ENCODE peak calls at places on chromosomes 2 and 18, in six cellular contexts. One of them, this sample, is unnamed.

GRCh38 chr2:68721482-68722071 is 13.0 kb upstream of the ARHGAP25 start:
- DNase-seq in K562: no peak
- DNase-seq in HCT116: peak; percentile 68
- DNase-seq in SK-N-SH: no peak
- DNase-seq in HepG2: no peak
- DNase-seq in endothelial cell of umbilical vein: no peak
- DNase-seq in this sample: no peak

GRCh38 chr2:108316194-108316880 is 27.6 kb downstream of the SULT1C2 start:
- DNase-seq in K562: no peak
- DNase-seq in HCT116: no peak
- DNase-seq in SK-N-SH: no peak
- DNase-seq in HepG2: no peak
- DNase-seq in endothelial cell of umbilical vein: no peak
- DNase-seq in this sample: peak; percentile 34

GRCh38 chr2:239689985-239690384 is 289.2 kb upstream of the HDAC4 start:
- DNase-seq in K562: no peak
- DNase-seq in HCT116: no peak
- DNase-seq in SK-N-SH: no peak
- DNase-seq in HepG2: no peak
- DNase-seq in endothelial cell of umbilical vein: no peak
- DNase-seq in this sample: peak; percentile 2

GRCh38 chr2:43041167-43041566 is 185.2 kb downstream of the ZFP36L2 start:
- DNase-seq in K562: peak; percentile 43
- DNase-seq in HCT116: no peak
- DNase-seq in SK-N-SH: no peak
- DNase-seq in HepG2: no peak
- DNase-seq in endothelial cell of umbilical vein: no peak
- DNase-seq in this sample: no peak

GRCh38 chr2:222776792-222777191 is 84.0 kb upstream of the ACSL3 start:
- DNase-seq in K562: no peak
- DNase-seq in HCT116: no peak
- DNase-seq in SK-N-SH: no peak
- DNase-seq in HepG2: peak; percentile 62
- DNase-seq in endothelial cell of umbilical vein: no peak
- DNase-seq in this sample: no peak

GRCh38 chr18:22710628-22711380 is 222.3 kb upstream of the RBBP8 start:
- DNase-seq in K562: no peak
- DNase-seq in HCT116: no peak
- DNase-seq in SK-N-SH: peak; percentile 20
- DNase-seq in HepG2: no peak
- DNase-seq in endothelial cell of umbilical vein: peak; percentile 60
- DNase-seq in this sample: peak; percentile 24

GRCh38 chr2:68835636-68836035 is 35.6 kb downstream of the BMP10 start:
- DNase-seq in K562: no peak
- DNase-seq in HCT116: no peak
- DNase-seq in SK-N-SH: no peak
- DNase-seq in HepG2: no peak
- DNase-seq in endothelial cell of umbilical vein: no peak
- DNase-seq in this sample: no peak

GRCh38 chr2:95110395-95110794 is 11.2 kb downstream of the MRPS5 start:
- DNase-seq in K562: no peak
- DNase-seq in HCT116: no peak
- DNase-seq in SK-N-SH: no peak
- DNase-seq in HepG2: no peak
- DNase-seq in endothelial cell of umbilical vein: no peak
- DNase-seq in this sample: no peak

GRCh38 chr2:75003276-75003675 is 44.8 kb downstream of the POLE4 start:
- DNase-seq in K562: no peak
- DNase-seq in HCT116: no peak
- DNase-seq in SK-N-SH: no peak
- DNase-seq in HepG2: peak; percentile 34
- DNase-seq in endothelial cell of umbilical vein: no peak
- DNase-seq in this sample: no peak

GRCh38 chr2:97914691-97915213 is 81.0 kb downstream of the TMEM131 start:
- DNase-seq in K562: no peak
- DNase-seq in HCT116: no peak
- DNase-seq in SK-N-SH: no peak
- DNase-seq in HepG2: no peak
- DNase-seq in endothelial cell of umbilical vein: no peak
- DNase-seq in this sample: no peak

GRCh38 chr2:36456227-36456788 is 100.7 kb downstream of the CRIM1 start:
- DNase-seq in K562: no peak
- DNase-seq in HCT116: no peak
- DNase-seq in SK-N-SH: peak; percentile 14
- DNase-seq in HepG2: no peak
- DNase-seq in endothelial cell of umbilical vein: peak; percentile 87
- DNase-seq in this sample: no peak

GRCh38 chr2:207078186-207078798 is 87.5 kb downstream of the KLF7 start:
- DNase-seq in K562: no peak
- DNase-seq in HCT116: no peak
- DNase-seq in SK-N-SH: no peak
- DNase-seq in HepG2: no peak
- DNase-seq in endothelial cell of umbilical vein: no peak
- DNase-seq in this sample: no peak

GRCh38 chr2:39837856-39838453 is 58.9 kb upstream of the THUMPD2 start:
- DNase-seq in K562: peak; percentile 59
- DNase-seq in HCT116: peak; percentile 21
- DNase-seq in SK-N-SH: peak; percentile 13
- DNase-seq in HepG2: peak; percentile 61
- DNase-seq in endothelial cell of umbilical vein: peak; percentile 18
- DNase-seq in this sample: peak; percentile 58

GRCh38 chr18:48896875-48897511 is 53.8 kb downstream of the SMAD7 start:
- DNase-seq in K562: peak; percentile 88
- DNase-seq in HCT116: no peak
- DNase-seq in SK-N-SH: no peak
- DNase-seq in HepG2: peak; percentile 98
- DNase-seq in endothelial cell of umbilical vein: peak; percentile 18
- DNase-seq in this sample: peak; percentile 70

GRCh38 chr2:232977438-232977971 is 35.6 kb downstream of the NGEF start:
- DNase-seq in K562: no peak
- DNase-seq in HCT116: no peak
- DNase-seq in SK-N-SH: no peak
- DNase-seq in HepG2: no peak
- DNase-seq in endothelial cell of umbilical vein: no peak
- DNase-seq in this sample: no peak

GRCh38 chr18:8798996-8799395 is 93.6 kb downstream of the MTCL1 start:
- DNase-seq in K562: no peak
- DNase-seq in HCT116: no peak
- DNase-seq in SK-N-SH: peak; percentile 87
- DNase-seq in HepG2: no peak
- DNase-seq in endothelial cell of umbilical vein: no peak
- DNase-seq in this sample: no peak

GRCh38 chr2:17830053-17831034 is 14.1 kb downstream of the MSGN1 start:
- DNase-seq in K562: peak; percentile 74
- DNase-seq in HCT116: peak; percentile 82
- DNase-seq in SK-N-SH: peak; percentile 92
- DNase-seq in HepG2: peak; percentile 87
- DNase-seq in endothelial cell of umbilical vein: peak; percentile 89
- DNase-seq in this sample: peak; percentile 96

GRCh38 chr2:226772389-226773179 is 27.0 kb downstream of the IRS1 start:
- DNase-seq in K562: no peak
- DNase-seq in HCT116: no peak
- DNase-seq in SK-N-SH: no peak
- DNase-seq in HepG2: peak; percentile 69
- DNase-seq in endothelial cell of umbilical vein: peak; percentile 13
- DNase-seq in this sample: no peak

GRCh38 chr2:134452042-134452733 is 198.3 kb downstream of the MGAT5 start:
- DNase-seq in K562: no peak
- DNase-seq in HCT116: no peak
- DNase-seq in SK-N-SH: no peak
- DNase-seq in HepG2: no peak
- DNase-seq in endothelial cell of umbilical vein: no peak
- DNase-seq in this sample: no peak

GRCh38 chr2:180983468-180984388 is 3.3 kb downstream of the UBE2E3 start:
- DNase-seq in K562: peak; percentile 31
- DNase-seq in HCT116: peak; percentile 39
- DNase-seq in SK-N-SH: peak; percentile 50
- DNase-seq in HepG2: peak; percentile 77
- DNase-seq in endothelial cell of umbilical vein: peak; percentile 79
- DNase-seq in this sample: peak; percentile 75

GRCh38 chr2:33134086-33134763 is 187.5 kb downstream of the LTBP1 start:
- DNase-seq in K562: no peak
- DNase-seq in HCT116: peak; percentile 59
- DNase-seq in SK-N-SH: no peak
- DNase-seq in HepG2: peak; percentile 67
- DNase-seq in endothelial cell of umbilical vein: peak; percentile 72
- DNase-seq in this sample: peak; percentile 10

GRCh38 chr18:77131100-77131651 is 1.4 kb downstream of the MBP start:
- DNase-seq in K562: no peak
- DNase-seq in HCT116: no peak
- DNase-seq in SK-N-SH: no peak
- DNase-seq in HepG2: no peak
- DNase-seq in endothelial cell of umbilical vein: no peak
- DNase-seq in this sample: peak; percentile 42

GRCh38 chr18:22169011-22169888 is at the start of gene GATA6:
- DNase-seq in K562: peak; percentile 73
- DNase-seq in HCT116: peak; percentile 85
- DNase-seq in SK-N-SH: peak; percentile 69
- DNase-seq in HepG2: peak; percentile 84
- DNase-seq in endothelial cell of umbilical vein: peak; percentile 95
- DNase-seq in this sample: peak; percentile 88

GRCh38 chr18:38961880-38962279 is 1396.3 kb upstream of the CELF4 start:
- DNase-seq in K562: no peak
- DNase-seq in HCT116: no peak
- DNase-seq in SK-N-SH: no peak
- DNase-seq in HepG2: no peak
- DNase-seq in endothelial cell of umbilical vein: no peak
- DNase-seq in this sample: peak; percentile 61

GRCh38 chr2:181780159-181781081 is 100.1 kb upstream of the NEUROD1 start:
- DNase-seq in K562: no peak
- DNase-seq in HCT116: no peak
- DNase-seq in SK-N-SH: no peak
- DNase-seq in HepG2: no peak
- DNase-seq in endothelial cell of umbilical vein: peak; percentile 57
- DNase-seq in this sample: no peak

GRCh38 chr2:240393831-240394410 is 41.5 kb upstream of the GPC1 start:
- DNase-seq in K562: no peak
- DNase-seq in HCT116: no peak
- DNase-seq in SK-N-SH: no peak
- DNase-seq in HepG2: no peak
- DNase-seq in endothelial cell of umbilical vein: no peak
- DNase-seq in this sample: no peak

GRCh38 chr2:9971105-9971818 is 19.8 kb downstream of the GRHL1 start:
- DNase-seq in K562: no peak
- DNase-seq in HCT116: no peak
- DNase-seq in SK-N-SH: no peak
- DNase-seq in HepG2: no peak
- DNase-seq in endothelial cell of umbilical vein: no peak
- DNase-seq in this sample: no peak

GRCh38 chr2:231170058-231170457 is 28.4 kb upstream of the ARMC9 start:
- DNase-seq in K562: no peak
- DNase-seq in HCT116: no peak
- DNase-seq in SK-N-SH: no peak
- DNase-seq in HepG2: no peak
- DNase-seq in endothelial cell of umbilical vein: no peak
- DNase-seq in this sample: no peak

DNA sequence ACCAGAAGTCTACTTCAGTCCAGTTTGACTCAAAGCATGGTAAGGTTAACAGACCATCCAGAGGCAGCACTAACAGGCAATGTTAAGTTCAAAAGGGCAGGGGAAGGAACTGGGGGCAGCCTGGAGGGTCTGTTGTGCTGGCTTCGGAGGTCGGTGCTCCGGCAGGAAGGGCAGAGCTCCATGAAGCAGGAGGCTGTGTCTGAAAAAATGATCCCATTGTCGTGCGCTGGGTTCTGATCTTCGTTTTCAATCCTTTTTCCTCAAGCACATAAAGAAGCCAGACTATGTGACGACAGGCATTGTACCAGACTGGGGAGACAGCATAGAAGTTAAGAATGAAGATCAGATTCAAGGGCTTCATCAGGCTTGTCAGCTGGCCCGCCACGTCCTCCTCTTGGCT is 21.9 kb upstream of the DLX1 start:
- DNase-seq in K562: no peak
- DNase-seq in HCT116: no peak
- DNase-seq in SK-N-SH: no peak
- DNase-seq in HepG2: no peak
- DNase-seq in endothelial cell of umbilical vein: no peak
- DNase-seq in this sample: no peak
- H3K4me2 ChIP-seq in K562: no peak overlapping the region
- H3K4me2 ChIP-seq in HCT116: no peak overlapping the region
- H3K4me2 ChIP-seq in SK-N-SH: no peak overlapping the region
- H3K4me2 ChIP-seq in HepG2: no peak overlapping the region
- H3K4me2 ChIP-seq in endothelial cell of umbilical vein: no peak overlapping the region
- H3K4me2 ChIP-seq in this sample: no peak overlapping the region

GRCh38 chr2:191039616-191040015 is 25.6 kb upstream of the STAT1 start:
- DNase-seq in K562: no peak
- DNase-seq in HCT116: no peak
- DNase-seq in SK-N-SH: peak; percentile 21
- DNase-seq in HepG2: no peak
- DNase-seq in endothelial cell of umbilical vein: no peak
- DNase-seq in this sample: no peak

GRCh38 chr2:191036365-191036764 is 22.4 kb upstream of the STAT1 start:
- DNase-seq in K562: no peak
- DNase-seq in HCT116: no peak
- DNase-seq in SK-N-SH: no peak
- DNase-seq in HepG2: no peak
- DNase-seq in endothelial cell of umbilical vein: peak; percentile 83
- DNase-seq in this sample: no peak

GRCh38 chr2:191037351-191037750 is 23.4 kb upstream of the STAT1 start:
- DNase-seq in K562: no peak
- DNase-seq in HCT116: no peak
- DNase-seq in SK-N-SH: no peak
- DNase-seq in HepG2: no peak
- DNase-seq in endothelial cell of umbilical vein: no peak
- DNase-seq in this sample: no peak

GRCh38 chr2:191038741-191039140 is 24.8 kb upstream of the STAT1 start:
- DNase-seq in K562: no peak
- DNase-seq in HCT116: no peak
- DNase-seq in SK-N-SH: no peak
- DNase-seq in HepG2: no peak
- DNase-seq in endothelial cell of umbilical vein: no peak
- DNase-seq in this sample: no peak

GRCh38 chr2:191038241-191038725 is 24.3 kb upstream of the STAT1 start:
- DNase-seq in K562: peak; percentile 31
- DNase-seq in HCT116: no peak
- DNase-seq in SK-N-SH: no peak
- DNase-seq in HepG2: no peak
- DNase-seq in endothelial cell of umbilical vein: peak; percentile 57
- DNase-seq in this sample: no peak
- TF ChIP-seq POLR2AphosphoS5 in K562: no peak
- TF ChIP-seq POLR2AphosphoS5 in HCT116: no peak
- TF ChIP-seq POLR2AphosphoS5 in SK-N-SH: no peak
- TF ChIP-seq POLR2AphosphoS5 in HepG2: no peak
- TF ChIP-seq POLR2AphosphoS5 in endothelial cell of umbilical vein: no peak
- TF ChIP-seq POLR2AphosphoS5 in this sample: no peak

GRCh38 chr2:176083796-176084261 is at the start of gene EVX2:
- DNase-seq in K562: no peak
- DNase-seq in HCT116: no peak
- DNase-seq in SK-N-SH: no peak
- DNase-seq in HepG2: no peak
- DNase-seq in endothelial cell of umbilical vein: no peak
- DNase-seq in this sample: peak; percentile 31
- H3K4me2 ChIP-seq in K562: no peak within 1 kb of the TSS
- H3K4me2 ChIP-seq in HCT116: no peak within 1 kb of the TSS
- H3K4me2 ChIP-seq in SK-N-SH: no peak within 1 kb of the TSS
- H3K4me2 ChIP-seq in HepG2: peak within 1 kb of the TSS; percentile 46
- H3K4me2 ChIP-seq in endothelial cell of umbilical vein: no peak within 1 kb of the TSS
- H3K4me2 ChIP-seq in this sample: peak within 1 kb of the TSS; percentile 81

GRCh38 chr2:62292190-62292589 is 96.3 kb downstream of the B3GNT2 start:
- DNase-seq in K562: no peak
- DNase-seq in HCT116: no peak
- DNase-seq in SK-N-SH: no peak
- DNase-seq in HepG2: peak; percentile 66
- DNase-seq in endothelial cell of umbilical vein: no peak
- DNase-seq in this sample: no peak
- TF ChIP-seq POLR2AphosphoS5 in K562: no peak
- TF ChIP-seq POLR2AphosphoS5 in HCT116: no peak
- TF ChIP-seq POLR2AphosphoS5 in SK-N-SH: no peak
- TF ChIP-seq POLR2AphosphoS5 in HepG2: no peak
- TF ChIP-seq POLR2AphosphoS5 in endothelial cell of umbilical vein: no peak
- TF ChIP-seq POLR2AphosphoS5 in this sample: no peak

This sample was measured in GM23338.